ENCODE peak calls at places on chromosomes 4 and X, in six cellular contexts. One of them, this sample, is unnamed.

GRCh38 chr4:25172964-25173917 is 13.0 kb upstream of the SEPSECS start:
- DNase-seq in uterus: peak
- DNase-seq in A549: peak
- DNase-seq in IMR-90: peak
- DNase-seq in spleen: no peak
- DNase-seq in suprapubic skin: no peak
- DNase-seq in this sample: no peak

GRCh38 chr4:62928483-62928882 is 1480.8 kb downstream of the TECRL start:
- DNase-seq in uterus: no peak
- DNase-seq in A549: no peak
- DNase-seq in IMR-90: no peak
- DNase-seq in spleen: no peak
- DNase-seq in suprapubic skin: no peak
- DNase-seq in this sample: no peak

GRCh38 chr4:181662383-181662782 is 580.8 kb upstream of the TENM3 start:
- DNase-seq in uterus: no peak
- DNase-seq in A549: no peak
- DNase-seq in IMR-90: peak
- DNase-seq in spleen: no peak
- DNase-seq in suprapubic skin: no peak
- DNase-seq in this sample: no peak

GRCh38 chr4:185142563-185142910 is 529 bp upstream of the SLC25A4 start:
- DNase-seq in uterus: no peak
- DNase-seq in A549: no peak
- DNase-seq in IMR-90: no peak
- DNase-seq in spleen: no peak
- DNase-seq in suprapubic skin: no peak
- DNase-seq in this sample: no peak

GRCh38 chrX:13843150-13843721 is 26.3 kb upstream of the GPM6B start:
- DNase-seq in uterus: no peak
- DNase-seq in A549: no peak
- DNase-seq in IMR-90: no peak
- DNase-seq in spleen: no peak
- DNase-seq in suprapubic skin: no peak
- DNase-seq in this sample: no peak

GRCh38 chr4:103996059-103996458 is 276.3 kb upstream of the TACR3 start:
- DNase-seq in uterus: no peak
- DNase-seq in A549: peak
- DNase-seq in IMR-90: no peak
- DNase-seq in spleen: no peak
- DNase-seq in suprapubic skin: no peak
- DNase-seq in this sample: no peak

GRCh38 chr4:1172971-1173757 is 781 bp upstream of the SPON2 start:
- DNase-seq in uterus: peak
- DNase-seq in A549: peak
- DNase-seq in IMR-90: peak
- DNase-seq in spleen: no peak
- DNase-seq in suprapubic skin: no peak
- DNase-seq in this sample: peak

GRCh38 chrX:16113978-16114554 is 9.3 kb upstream of the GRPR start:
- DNase-seq in uterus: no peak
- DNase-seq in A549: no peak
- DNase-seq in IMR-90: no peak
- DNase-seq in spleen: no peak
- DNase-seq in suprapubic skin: no peak
- DNase-seq in this sample: no peak

GRCh38 chrX:119512145-119512800 is 44.0 kb downstream of the SLC25A5 start:
- DNase-seq in uterus: peak
- DNase-seq in A549: peak
- DNase-seq in IMR-90: peak
- DNase-seq in spleen: no peak
- DNase-seq in suprapubic skin: no peak
- DNase-seq in this sample: no peak

GRCh38 chr4:3017504-3017903 is 54.1 kb downstream of the GRK4 start:
- DNase-seq in uterus: no peak
- DNase-seq in A549: no peak
- DNase-seq in IMR-90: no peak
- DNase-seq in spleen: no peak
- DNase-seq in suprapubic skin: no peak
- DNase-seq in this sample: no peak

GRCh38 chrX:98380556-98380955 is 1496.8 kb downstream of the RPA4 start:
- DNase-seq in uterus: no peak
- DNase-seq in A549: no peak
- DNase-seq in IMR-90: no peak
- DNase-seq in spleen: no peak
- DNase-seq in suprapubic skin: no peak
- DNase-seq in this sample: no peak

GRCh38 chr4:25638221-25638601 is 17.4 kb upstream of the SLC34A2 start:
- DNase-seq in uterus: no peak
- DNase-seq in A549: no peak
- DNase-seq in IMR-90: no peak
- DNase-seq in spleen: peak
- DNase-seq in suprapubic skin: no peak
- DNase-seq in this sample: no peak

GRCh38 chr4:122762520-122762919 is 30.0 kb downstream of the BBS12 start:
- DNase-seq in uterus: no peak
- DNase-seq in A549: no peak
- DNase-seq in IMR-90: no peak
- DNase-seq in spleen: no peak
- DNase-seq in suprapubic skin: no peak
- DNase-seq in this sample: no peak

GRCh38 chrX:1321689-1322088 is 14.9 kb upstream of the IL3RA start:
- DNase-seq in uterus: no peak
- DNase-seq in A549: no peak
- DNase-seq in IMR-90: no peak
- DNase-seq in spleen: no peak
- DNase-seq in suprapubic skin: no peak
- DNase-seq in this sample: no peak

GRCh38 chrX:46979340-46979739 is 67.1 kb downstream of the JADE3 start:
- DNase-seq in uterus: no peak
- DNase-seq in A549: peak
- DNase-seq in IMR-90: peak
- DNase-seq in spleen: no peak
- DNase-seq in suprapubic skin: no peak
- DNase-seq in this sample: no peak

GRCh38 chrX:129781134-129782014 is 1.6 kb downstream of the SASH3 start:
- DNase-seq in uterus: no peak
- DNase-seq in A549: no peak
- DNase-seq in IMR-90: no peak
- DNase-seq in spleen: peak
- DNase-seq in suprapubic skin: no peak
- DNase-seq in this sample: no peak

GRCh38 chrX:47182106-47182700 is 11.4 kb upstream of the UBA1 start:
- DNase-seq in uterus: no peak
- DNase-seq in A549: no peak
- DNase-seq in IMR-90: no peak
- DNase-seq in spleen: peak
- DNase-seq in suprapubic skin: no peak
- DNase-seq in this sample: no peak

GRCh38 chr4:117965608-117966007 is 68.7 kb upstream of the NDST3 start:
- DNase-seq in uterus: no peak
- DNase-seq in A549: no peak
- DNase-seq in IMR-90: no peak
- DNase-seq in spleen: no peak
- DNase-seq in suprapubic skin: no peak
- DNase-seq in this sample: no peak

GRCh38 chr4:89293299-89293698 is 14.3 kb downstream of the GPRIN3 start:
- DNase-seq in uterus: no peak
- DNase-seq in A549: no peak
- DNase-seq in IMR-90: no peak
- DNase-seq in spleen: no peak
- DNase-seq in suprapubic skin: no peak
- DNase-seq in this sample: no peak

GRCh38 chrX:48530736-48531135 is 8.8 kb upstream of the TBC1D25 start:
- DNase-seq in uterus: no peak
- DNase-seq in A549: no peak
- DNase-seq in IMR-90: no peak
- DNase-seq in spleen: no peak
- DNase-seq in suprapubic skin: no peak
- DNase-seq in this sample: no peak

GRCh38 chrX:16081357-16081756 is 42.0 kb upstream of the GRPR start:
- DNase-seq in uterus: no peak
- DNase-seq in A549: no peak
- DNase-seq in IMR-90: no peak
- DNase-seq in spleen: no peak
- DNase-seq in suprapubic skin: no peak
- DNase-seq in this sample: no peak

GRCh38 chr4:94813221-94813620 is 55.5 kb downstream of the BMPR1B start:
- DNase-seq in uterus: no peak
- DNase-seq in A549: no peak
- DNase-seq in IMR-90: no peak
- DNase-seq in spleen: no peak
- DNase-seq in suprapubic skin: no peak
- DNase-seq in this sample: no peak

GRCh38 chr4:38948551-38948950 is 80.9 kb downstream of the FAM114A1 start:
- DNase-seq in uterus: peak
- DNase-seq in A549: peak
- DNase-seq in IMR-90: peak
- DNase-seq in spleen: no peak
- DNase-seq in suprapubic skin: no peak
- DNase-seq in this sample: no peak

GRCh38 chrX:19017271-19017670 is 33.4 kb upstream of the PHKA2 start:
- DNase-seq in uterus: no peak
- DNase-seq in A549: peak
- DNase-seq in IMR-90: peak
- DNase-seq in spleen: no peak
- DNase-seq in suprapubic skin: no peak
- DNase-seq in this sample: no peak

GRCh38 chr4:145180298-145181090 is at the start of gene OTUD4:
- DNase-seq in uterus: peak
- DNase-seq in A549: peak
- DNase-seq in IMR-90: peak
- DNase-seq in spleen: peak
- DNase-seq in suprapubic skin: peak
- DNase-seq in this sample: peak
- TF ChIP-seq POLR2A in uterus: peak
- TF ChIP-seq POLR2A in A549: peak
- TF ChIP-seq POLR2A in IMR-90: no peak
- TF ChIP-seq POLR2A in spleen: peak
- TF ChIP-seq POLR2A in suprapubic skin: peak
- TF ChIP-seq POLR2A in this sample: peak

DNA sequence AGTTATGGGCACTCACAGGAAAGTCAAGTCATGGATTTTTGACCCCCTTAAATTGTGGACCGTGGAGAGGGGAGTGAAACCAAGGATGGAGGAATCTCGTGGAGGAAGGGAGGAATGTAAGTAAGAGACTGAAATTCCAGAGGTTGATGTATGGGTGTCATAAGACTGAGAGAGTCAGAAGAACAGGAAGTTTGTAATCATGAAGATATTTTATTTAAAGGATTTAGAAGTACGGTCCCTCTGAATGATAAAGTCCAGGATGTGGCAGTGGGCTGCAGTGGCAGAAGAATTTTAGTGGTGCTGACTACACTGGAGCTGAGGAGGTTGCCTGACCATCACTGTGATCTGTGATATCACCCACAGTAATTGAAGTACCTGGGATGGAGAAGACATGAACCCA is 57.8 kb downstream of the DCLK2 start:
- DNase-seq in uterus: no peak
- DNase-seq in A549: no peak
- DNase-seq in IMR-90: peak
- DNase-seq in spleen: no peak
- DNase-seq in suprapubic skin: no peak
- DNase-seq in this sample: no peak
- H3K27ac ChIP-seq in uterus: no peak
- H3K27ac ChIP-seq in A549: no peak
- H3K27ac ChIP-seq in IMR-90: peak
- H3K27ac ChIP-seq in spleen: no peak
- H3K27ac ChIP-seq in suprapubic skin: no peak
- H3K27ac ChIP-seq in this sample: no peak

DNA sequence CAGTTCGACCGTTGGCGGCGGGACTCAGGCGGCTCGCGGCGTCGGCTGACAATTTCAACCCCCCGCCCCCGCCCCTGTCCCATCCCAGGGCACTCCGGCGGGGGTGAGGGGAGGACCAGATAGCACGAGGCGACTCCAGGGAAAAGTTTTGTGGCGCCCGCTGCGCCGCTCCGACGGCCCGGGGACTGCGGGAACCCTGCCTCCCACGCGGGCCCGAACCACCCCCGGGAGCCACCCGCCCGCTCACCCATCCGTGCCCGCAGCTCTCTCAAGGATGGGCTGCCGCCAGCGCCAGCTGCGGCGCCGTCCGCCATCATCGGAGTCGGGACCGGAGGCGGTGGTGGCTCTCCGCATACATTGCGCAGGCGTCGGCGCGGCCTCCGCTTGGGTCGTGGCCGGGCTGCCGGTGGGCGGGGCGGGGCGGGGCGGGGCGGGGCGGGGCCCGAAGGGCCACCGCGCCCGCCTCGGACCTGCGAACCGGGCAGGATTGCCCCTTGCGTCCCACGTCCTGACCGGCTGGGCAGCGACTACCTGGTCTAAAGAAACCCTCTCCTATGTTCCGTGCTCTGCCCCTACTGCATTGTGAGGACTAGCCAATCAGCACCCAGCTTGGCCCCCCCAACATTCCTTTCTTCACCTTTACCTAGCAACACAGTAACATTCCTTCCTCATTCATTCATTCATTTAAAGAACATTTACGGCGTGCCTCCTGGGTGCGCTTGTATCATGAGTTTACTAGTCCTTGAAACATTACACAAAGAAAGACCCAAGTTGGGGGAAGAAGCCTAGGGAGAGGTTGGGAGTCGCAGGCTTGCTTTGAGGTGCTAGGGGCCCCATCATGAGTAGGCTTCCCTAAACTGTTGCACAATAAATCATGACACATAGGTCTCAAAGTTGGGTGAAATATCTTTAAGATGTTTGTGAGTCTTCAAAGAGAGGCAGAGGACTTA is at the start of gene MAP7D3:
- DNase-seq in uterus: peak
- DNase-seq in A549: peak
- DNase-seq in IMR-90: peak
- DNase-seq in spleen: peak
- DNase-seq in suprapubic skin: no peak
- DNase-seq in this sample: no peak
- TF ChIP-seq POLR2A in uterus: peak
- TF ChIP-seq POLR2A in A549: peak
- TF ChIP-seq POLR2A in IMR-90: peak
- TF ChIP-seq POLR2A in spleen: no peak
- TF ChIP-seq POLR2A in suprapubic skin: no peak
- TF ChIP-seq POLR2A in this sample: no peak

DNA sequence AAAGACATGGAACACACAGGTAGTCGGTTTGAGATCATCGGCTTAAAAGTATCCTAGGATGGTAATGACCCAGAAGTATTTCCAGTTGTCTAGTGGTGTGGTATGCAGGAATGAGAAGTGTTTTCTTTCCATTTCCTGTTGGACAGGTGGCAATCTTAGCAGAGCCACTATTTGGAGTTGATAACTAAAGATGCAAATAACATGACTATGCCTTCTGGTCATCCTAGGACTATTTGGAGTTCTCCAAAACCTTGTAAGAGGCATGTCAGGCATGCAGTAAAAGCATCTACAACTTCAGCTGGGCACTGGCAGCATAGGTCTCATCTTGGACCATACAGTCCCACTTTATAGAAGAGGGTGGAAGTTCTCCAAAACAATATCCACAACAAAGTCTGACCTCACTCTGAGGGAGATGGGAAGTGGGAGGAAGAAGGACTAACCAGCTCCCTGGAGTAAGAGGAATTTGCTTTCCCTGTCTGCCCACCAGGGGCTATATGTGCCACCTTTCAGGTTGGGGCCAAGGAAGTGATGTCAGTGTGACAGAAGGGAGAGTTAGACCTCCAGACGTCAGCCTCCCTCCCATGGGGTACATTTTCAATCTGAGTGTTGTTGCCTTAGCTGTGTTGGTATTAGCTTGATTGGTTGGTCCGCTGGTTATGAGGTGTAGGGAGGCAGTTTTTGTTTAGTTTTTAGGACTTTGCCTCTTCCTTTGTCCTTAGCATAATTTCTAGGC is 101.2 kb upstream of the MYOZ2 start:
- DNase-seq in uterus: no peak
- DNase-seq in A549: no peak
- DNase-seq in IMR-90: no peak
- DNase-seq in spleen: no peak
- DNase-seq in suprapubic skin: no peak
- DNase-seq in this sample: no peak
- H3K27ac ChIP-seq in uterus: peak
- H3K27ac ChIP-seq in A549: no peak
- H3K27ac ChIP-seq in IMR-90: peak
- H3K27ac ChIP-seq in spleen: no peak
- H3K27ac ChIP-seq in suprapubic skin: no peak
- H3K27ac ChIP-seq in this sample: peak